ENCODE peak calls at places on chromosomes 1 and 21, in eight cellular contexts. D is GM23338; U is upper lobe of right lung; Y is CD8-positive, alpha-beta T cell; F is aorta; A is psoas muscle; M is right atrium auricular region; W is IMR-90. Z is an unnamed sample.

GRCh38 chr1:33433509-33434362 is 2.8 kb upstream of the PHC2 start:
- DNase-seq in D (no peak), U (no peak), Y (no peak), F (no peak), A (peak), M (peak), W (peak), Z (no peak)

GRCh38 chr1:196467230-196467629 is 141.0 kb downstream of the KCNT2 start:
- DNase-seq in D (no peak), U (no peak), Y (no peak), F (no peak), A (no peak), M (no peak), W (peak), Z (no peak)

GRCh38 chr1:158506369-158506987 is 34.5 kb downstream of the OR10R2 start:
- DNase-seq in D (peak), U (no peak), Y (no peak), F (no peak), A (no peak), M (no peak), W (peak), Z (no peak)

GRCh38 chr1:64378826-64379225 is 91.1 kb upstream of the CACHD1 start:
- DNase-seq in D (peak), U (no peak), Y (no peak), F (no peak), A (no peak), M (no peak), W (no peak), Z (no peak)

GRCh38 chr1:90114521-90115141 is 119.7 kb downstream of the ZNF326 start:
- DNase-seq in D (peak), U (no peak), Y (no peak), F (no peak), A (no peak), M (no peak), W (peak), Z (peak)

GRCh38 chr1:62276791-62277190 is 42.4 kb downstream of the KANK4 start:
- DNase-seq in D (no peak), U (no peak), Y (no peak), F (no peak), A (no peak), M (no peak), W (no peak), Z (no peak)

GRCh38 chr1:170881268-170882265 is 53.8 kb upstream of the MROH9 start:
- DNase-seq in D (peak), U (no peak), Y (no peak), F (no peak), A (no peak), M (no peak), W (peak), Z (peak)

GRCh38 chr1:207605444-207606361 is 39.2 kb upstream of the CR1L start:
- DNase-seq in D (peak), U (no peak), Y (no peak), F (no peak), A (no peak), M (no peak), W (no peak), Z (no peak)

GRCh38 chr1:153680120-153680403 is 1.6 kb downstream of the NPR1 start:
- DNase-seq in D (peak), U (no peak), Y (no peak), F (no peak), A (no peak), M (no peak), W (no peak), Z (no peak)

GRCh38 chr1:167206166-167206835 is 14.4 kb upstream of the POU2F1 start:
- DNase-seq in D (peak), U (no peak), Y (no peak), F (no peak), A (no peak), M (no peak), W (no peak), Z (no peak)

GRCh38 chr1:116333171-116334014 is 39.7 kb upstream of the ATP1A1 start:
- DNase-seq in D (no peak), U (no peak), Y (no peak), F (no peak), A (no peak), M (no peak), W (no peak), Z (no peak)

GRCh38 chr1:24970399-24970753 is 40.3 kb upstream of the RUNX3 start:
- DNase-seq in D (peak), U (no peak), Y (no peak), F (peak), A (no peak), M (no peak), W (peak), Z (no peak)

GRCh38 chr1:245685111-245685810 is 530.5 kb downstream of the KIF26B start:
- DNase-seq in D (no peak), U (no peak), Y (no peak), F (no peak), A (no peak), M (no peak), W (no peak), Z (no peak)

GRCh38 chr1:65503427-65503826 is 83.0 kb downstream of the LEPR start:
- DNase-seq in D (no peak), U (no peak), Y (no peak), F (no peak), A (no peak), M (no peak), W (peak), Z (no peak)

GRCh38 chr21:45874716-45875415 is 106.7 kb upstream of the COL6A1 start:
- DNase-seq in D (no peak), U (peak), Y (no peak), F (peak), A (peak), M (no peak), W (peak), Z (no peak)

GRCh38 chr1:233613252-233614172 is at the start of gene KCNK1:
- DNase-seq in D (peak), U (peak), Y (no peak), F (peak), A (peak), M (peak), W (peak), Z (no peak)

GRCh38 chr1:209845405-209845725 is 17.6 kb downstream of the UTP25 start:
- DNase-seq in D (no peak), U (no peak), Y (no peak), F (no peak), A (no peak), M (no peak), W (no peak), Z (no peak)

GRCh38 chr21:33266784-33267135 is 593 bp downstream of the IL10RB start:
- DNase-seq in D (no peak), U (peak), Y (no peak), F (no peak), A (no peak), M (no peak), W (no peak), Z (no peak)

GRCh38 chr1:230326971-230327891 is 98.9 kb downstream of the PGBD5 start:
- DNase-seq in D (no peak), U (no peak), Y (no peak), F (peak), A (no peak), M (no peak), W (no peak), Z (no peak)

GRCh38 chr1:187261637-187262036 is 432.9 kb downstream of the PLA2G4A start:
- DNase-seq in D (no peak), U (no peak), Y (no peak), F (no peak), A (no peak), M (no peak), W (peak), Z (no peak)

GRCh38 chr21:42829954-42830353 is 49.4 kb downstream of the WDR4 start:
- DNase-seq in D (no peak), U (peak), Y (no peak), F (no peak), A (no peak), M (peak), W (no peak), Z (no peak)

GRCh38 chr1:151635479-151636072 is 23.7 kb downstream of the SNX27 start:
- DNase-seq in D (peak), U (no peak), Y (no peak), F (no peak), A (no peak), M (no peak), W (peak), Z (no peak)
- H3K4me3 ChIP-seq in D (no peak), U (no peak), Y (no peak), F (no peak), A (no peak), M (no peak), W (no peak), Z (no peak)

DNA sequence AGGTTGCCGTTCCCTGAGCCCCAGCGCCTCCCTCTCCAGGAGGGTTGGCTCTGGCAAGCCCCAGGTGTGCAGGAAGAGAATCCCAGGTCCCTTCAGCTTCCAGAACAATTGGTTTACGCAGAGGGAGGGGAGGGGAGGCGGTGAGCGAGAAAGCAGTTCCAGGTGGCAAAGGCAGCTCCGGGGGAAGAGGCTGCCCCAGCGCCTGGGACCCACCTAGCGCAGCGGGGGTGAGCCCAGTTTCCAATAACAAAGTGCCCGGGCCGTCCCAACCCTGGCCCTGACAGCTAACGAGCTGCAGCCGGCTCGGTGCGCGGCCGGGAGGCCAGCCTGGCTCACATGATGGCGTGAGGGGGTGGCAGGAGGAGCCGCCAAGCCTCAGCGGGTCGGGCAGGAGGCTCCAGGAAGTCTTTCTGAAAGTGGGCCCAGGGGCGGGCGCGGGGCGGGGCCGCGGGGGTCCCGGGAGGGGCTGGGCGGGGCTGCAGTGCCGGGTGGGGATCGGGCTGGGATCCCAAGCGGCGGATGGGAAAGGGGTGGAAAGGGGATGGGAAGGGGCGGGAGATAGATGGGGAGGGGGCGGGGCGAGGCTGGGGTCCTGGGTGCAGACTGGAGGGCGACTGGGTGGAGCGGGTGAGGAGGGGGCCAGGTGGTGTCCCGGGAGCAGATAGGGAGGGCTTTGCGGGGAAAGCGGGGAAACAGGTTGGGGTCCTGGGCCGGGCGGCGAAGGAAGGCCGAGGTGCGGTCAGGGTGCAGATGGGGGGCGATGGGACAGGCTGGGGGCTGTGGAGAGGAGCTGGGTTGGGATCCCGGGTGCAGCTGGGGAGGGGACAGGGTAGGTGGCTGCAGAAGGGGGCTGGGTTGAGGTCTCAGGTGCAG is 22.8 kb downstream of the DHRS3 start:
- DNase-seq in D (peak), U (peak), Y (no peak), F (peak), A (peak), M (peak), W (peak), Z (no peak)
- H3K4me3 ChIP-seq in D (peak), U (peak), Y (peak), F (no peak), A (peak), M (peak), W (no peak), Z (no peak)

GRCh38 chr1:236688705-236689104 is 2.4 kb downstream of the ACTN2 start:
- DNase-seq in D (no peak), U (no peak), Y (no peak), F (no peak), A (no peak), M (no peak), W (no peak), Z (no peak)

GRCh38 chr1:236685205-236685916 is 938 bp upstream of the ACTN2 start:
- DNase-seq in D (no peak), U (no peak), Y (no peak), F (no peak), A (peak), M (no peak), W (no peak), Z (no peak)

GRCh38 chr1:236687273-236687672 is 974 bp downstream of the ACTN2 start:
- DNase-seq in D (peak), U (no peak), Y (no peak), F (no peak), A (no peak), M (no peak), W (no peak), Z (no peak)

GRCh38 chr1:236685917-236686814 is at the start of gene ACTN2:
- DNase-seq in D (peak), U (peak), Y (peak), F (peak), A (peak), M (no peak), W (no peak), Z (no peak)

DNA sequence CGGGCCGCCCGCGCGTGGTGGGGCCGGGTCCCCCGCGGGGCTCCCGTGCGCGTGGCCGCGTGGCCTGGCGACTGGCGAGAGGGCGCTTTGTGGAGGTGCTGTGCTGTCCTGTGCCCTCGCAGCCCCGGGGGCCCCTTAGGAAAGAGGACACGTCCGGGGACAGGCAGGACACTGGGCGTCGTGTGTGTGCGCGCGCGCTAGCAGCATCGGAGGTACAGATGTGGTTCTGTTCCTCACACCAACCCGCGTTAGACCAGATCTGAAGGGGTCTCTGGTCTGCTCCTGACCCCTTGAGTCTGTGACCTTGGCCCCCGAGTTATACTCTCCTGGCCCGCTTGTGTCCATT is 489 bp downstream of the ACTN2 start:
- DNase-seq in D (peak), U (peak), Y (no peak), F (no peak), A (peak), M (no peak), W (no peak), Z (no peak)
- H3K4me3 ChIP-seq in D (peak), U (peak), Y (peak), F (peak), A (peak), M (peak), W (peak), Z (no peak)

GRCh38 chr1:218463194-218464156 is 118.3 kb downstream of the TGFB2 start:
- DNase-seq in D (no peak), U (no peak), Y (no peak), F (peak), A (peak), M (peak), W (peak), Z (no peak)
- H3K4me3 ChIP-seq in D (no peak), U (no peak), Y (no peak), F (no peak), A (peak), M (no peak), W (no peak), Z (no peak)

DNA sequence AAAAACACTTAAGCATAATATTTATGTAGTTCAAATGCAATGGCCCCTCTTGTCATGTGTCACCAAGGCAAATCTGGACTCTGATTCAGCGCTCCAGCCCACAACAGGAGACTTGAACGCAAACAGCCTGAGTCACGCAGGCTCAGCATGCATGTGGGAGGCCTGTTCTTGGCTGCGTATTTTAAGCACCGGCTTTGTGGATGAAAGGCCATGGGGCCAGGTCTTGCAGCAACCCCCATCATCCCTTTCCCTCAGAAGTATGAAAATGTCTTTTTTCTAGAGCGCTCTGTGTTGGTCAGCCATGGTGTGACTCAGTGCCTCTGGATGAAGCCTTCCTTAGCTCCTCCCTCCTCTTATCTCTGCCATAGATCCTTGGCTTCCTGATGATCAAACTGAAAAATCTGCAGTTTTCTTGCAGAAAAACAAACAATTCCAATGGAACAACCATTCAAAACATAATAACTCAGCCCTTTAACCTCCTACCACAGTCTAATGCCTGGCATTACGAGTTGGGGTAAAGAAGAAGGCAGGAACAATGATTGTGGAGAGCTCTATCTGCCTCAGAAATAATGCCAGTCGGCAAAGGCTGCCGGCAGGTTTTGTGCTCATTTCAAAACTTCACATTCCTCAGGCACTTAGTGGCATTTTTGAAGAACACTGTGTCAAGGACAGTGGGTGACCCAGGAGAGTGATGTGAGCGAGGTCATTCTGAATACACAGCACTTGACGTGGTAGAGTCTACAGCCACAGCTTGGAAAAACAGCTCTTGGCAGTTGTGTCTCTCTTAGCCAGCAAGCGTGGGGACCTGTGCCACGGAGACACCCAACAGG is 167.5 kb downstream of the CLIC6 start:
- DNase-seq in D (no peak), U (peak), Y (no peak), F (peak), A (peak), M (peak), W (peak), Z (no peak)
- H3K4me3 ChIP-seq in D (no peak), U (peak), Y (no peak), F (no peak), A (no peak), M (no peak), W (no peak), Z (no peak)

GRCh38 chr1:165352442-165353293 is 3.8 kb downstream of the LMX1A start:
- DNase-seq in D (peak), U (no peak), Y (no peak), F (no peak), A (no peak), M (no peak), W (no peak), Z (no peak)

GRCh38 chr1:165354739-165355138 is 1.8 kb downstream of the LMX1A start:
- DNase-seq in D (peak), U (no peak), Y (no peak), F (no peak), A (no peak), M (no peak), W (no peak), Z (no peak)

GRCh38 chr1:165350861-165351260 is 5.7 kb downstream of the LMX1A start:
- DNase-seq in D (peak), U (no peak), Y (no peak), F (no peak), A (no peak), M (no peak), W (no peak), Z (no peak)

GRCh38 chr1:165353731-165354671 is 2.5 kb downstream of the LMX1A start:
- DNase-seq in D (peak), U (no peak), Y (no peak), F (no peak), A (no peak), M (no peak), W (no peak), Z (no peak)

GRCh38 chr1:165352109-165352441 is 4.4 kb downstream of the LMX1A start:
- DNase-seq in D (peak), U (no peak), Y (no peak), F (no peak), A (no peak), M (no peak), W (no peak), Z (no peak)
- H3K4me3 ChIP-seq in D (peak), U (no peak), Y (no peak), F (no peak), A (peak), M (no peak), W (no peak), Z (no peak)

GRCh38 chr1:22075718-22076117 is 23.2 kb downstream of the CDC42 start:
- DNase-seq in D (no peak), U (no peak), Y (no peak), F (no peak), A (no peak), M (no peak), W (no peak), Z (no peak)
- H3K4me3 ChIP-seq in D (no peak), U (no peak), Y (no peak), F (no peak), A (no peak), M (no peak), W (no peak), Z (no peak)

DNA sequence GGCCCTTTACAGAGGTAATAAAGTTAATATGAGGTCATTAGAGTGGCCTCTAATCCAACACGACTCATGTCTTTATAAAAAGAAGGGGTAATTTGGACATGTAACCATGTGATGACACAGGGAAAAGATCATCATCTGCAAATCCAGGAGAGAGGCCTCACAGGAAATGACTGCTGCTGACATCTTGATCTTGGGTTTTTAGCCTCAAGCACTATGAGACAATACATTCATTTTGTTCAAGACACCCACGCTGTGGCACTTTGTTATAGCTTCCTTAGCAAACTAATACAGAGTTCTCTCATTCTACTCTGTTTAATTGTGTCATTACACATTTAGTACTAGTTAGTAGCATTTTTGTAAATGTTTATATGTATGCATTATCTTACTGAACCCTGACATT is 64.0 kb upstream of the RUNX1 start:
- DNase-seq in D (no peak), U (no peak), Y (no peak), F (no peak), A (no peak), M (no peak), W (peak), Z (peak)
- H3K4me3 ChIP-seq in D (no peak), U (no peak), Y (no peak), F (no peak), A (no peak), M (no peak), W (no peak), Z (no peak)

Z was measured in Jurkat, Clone E6-1.